ENCODE peak calls at places on chromosomes 3 and 15, in four cellular contexts. Q, Y, T and I are unnamed samples.

GRCh38 chr15:74768099-74768770 is 13.6 kb upstream of the CSK start:
- DNase-seq in Q (no peak), Y (peak), T (no peak), I (peak)

GRCh38 chr15:78362716-78363426 is 22.7 kb downstream of the CRABP1 start:
- DNase-seq in Q (no peak), Y (no peak), T (no peak), I (no peak)

GRCh38 chr15:45377630-45378148 is 655 bp downstream of the GATM start:
- DNase-seq in Q (peak), Y (peak), T (no peak), I (peak)

GRCh38 chr3:45582407-45582806 is 12.1 kb upstream of the LIMD1 start:
- DNase-seq in Q (no peak), Y (no peak), T (no peak), I (peak)

GRCh38 chr3:122092460-122093165 is 37.5 kb downstream of the CD86 start:
- DNase-seq in Q (no peak), Y (no peak), T (no peak), I (peak)

GRCh38 chr3:15330031-15330596 is 2.3 kb downstream of the SH3BP5 start:
- DNase-seq in Q (no peak), Y (no peak), T (no peak), I (peak)

GRCh38 chr3:195003893-195004289 is 267.1 kb downstream of the XXYLT1 start:
- DNase-seq in Q (no peak), Y (no peak), T (no peak), I (no peak)

GRCh38 chr15:54082836-54083492 is 104.7 kb downstream of the UNC13C start:
- DNase-seq in Q (no peak), Y (peak), T (no peak), I (peak)

GRCh38 chr3:53883008-53883407 is 1.1 kb upstream of the ACTR8 start:
- DNase-seq in Q (no peak), Y (no peak), T (no peak), I (no peak)

GRCh38 chr3:60609446-60609845 is 641.8 kb downstream of the FHIT start:
- DNase-seq in Q (no peak), Y (no peak), T (no peak), I (no peak)

GRCh38 chr3:89287902-89288520 is 180.6 kb downstream of the EPHA3 start:
- DNase-seq in Q (no peak), Y (no peak), T (no peak), I (no peak)

GRCh38 chr3:11734-12133 is 184.8 kb upstream of the CHL1 start:
- DNase-seq in Q (no peak), Y (no peak), T (no peak), I (peak)

GRCh38 chr3:151584603-151585002 is 123.7 kb upstream of the IGSF10 start:
- DNase-seq in Q (no peak), Y (no peak), T (no peak), I (peak)

GRCh38 chr3:125186261-125186770 is 26.2 kb downstream of the SLC12A8 start:
- DNase-seq in Q (peak), Y (no peak), T (no peak), I (no peak)

GRCh38 chr3:134057006-134057832 is 27.5 kb upstream of the SLCO2A1 start:
- DNase-seq in Q (no peak), Y (no peak), T (no peak), I (no peak)

GRCh38 chr15:101097111-101097510 is 154.7 kb downstream of the CHSY1 start:
- DNase-seq in Q (no peak), Y (no peak), T (no peak), I (no peak)

GRCh38 chr15:46309914-46310313 is 675.1 kb downstream of the SQOR start:
- DNase-seq in Q (no peak), Y (peak), T (no peak), I (peak)

GRCh38 chr3:189577290-189577951 is 53.8 kb upstream of the TP63 start:
- DNase-seq in Q (no peak), Y (no peak), T (no peak), I (no peak)

GRCh38 chr15:32738677-32739076 is 20.9 kb downstream of the GREM1 start:
- DNase-seq in Q (no peak), Y (no peak), T (no peak), I (no peak)

GRCh38 chr3:150764607-150765366 is 1.8 kb upstream of the SIAH2 start:
- DNase-seq in Q (no peak), Y (no peak), T (no peak), I (no peak)

GRCh38 chr3:137259089-137259488 is 301.3 kb downstream of the IL20RB start:
- DNase-seq in Q (no peak), Y (no peak), T (no peak), I (no peak)

GRCh38 chr3:24272875-24273274 is 221.8 kb downstream of the THRB start:
- DNase-seq in Q (no peak), Y (no peak), T (no peak), I (peak)

GRCh38 chr3:113275876-113276580 is 64.7 kb downstream of the BOC start:
- DNase-seq in Q (peak), Y (peak), T (no peak), I (peak)

GRCh38 chr3:14144423-14145075 is 19.7 kb downstream of the TMEM43 start:
- DNase-seq in Q (peak), Y (peak), T (peak), I (peak)

GRCh38 chr3:30614943-30615342 is 8.5 kb downstream of the TGFBR2 start:
- DNase-seq in Q (no peak), Y (no peak), T (no peak), I (no peak)

GRCh38 chr15:39429898-39430357 is 151.0 kb upstream of the THBS1 start:
- DNase-seq in Q (no peak), Y (no peak), T (no peak), I (peak)